ENCODE peak calls at places on chromosome 15, in four cellular contexts. S is cardiac muscle cell, D is astrocyte of the cerebellum, K is fibroblast of mammary gland. Q is an unnamed sample.

GRCh38 chr15:38555686-38556334 is 8.8 kb downstream of the RASGRP1 start:
- DNase-seq in S (peak; percentile 30), D (no peak), K (peak; percentile 70), Q (peak; percentile 35)

GRCh38 chr15:79973445-79974180 is 2.6 kb upstream of the BCL2A1 start:
- DNase-seq in D (no peak), K (no peak), S (no peak), Q (no peak)

GRCh38 chr15:85379403-85380131 is 836 bp upstream of the AKAP13 start:
- DNase-seq in K (no peak), D (no peak), S (no peak), Q (peak; percentile 36)

GRCh38 chr15:70417536-70417935 is 319.8 kb upstream of the TLE3 start:
- DNase-seq in S (no peak), K (no peak), D (no peak), Q (no peak)

GRCh38 chr15:81027200-81027599 is 26.5 kb downstream of the TLNRD1 start:
- DNase-seq in D (no peak), K (no peak), S (no peak), Q (no peak)

GRCh38 chr15:31329640-31330010 is 3.0 kb downstream of the KLF13 start:
- DNase-seq in S (no peak), D (no peak), K (no peak), Q (no peak)

GRCh38 chr15:39125904-39126303 is 455.0 kb upstream of the THBS1 start:
- DNase-seq in D (peak; percentile 27), K (peak; percentile 67), S (peak; percentile 69), Q (peak; percentile 49)

GRCh38 chr15:84748274-84749110 is at the start of gene ZNF592:
- DNase-seq in D (no peak), K (peak; percentile 65), S (peak; percentile 90), Q (peak; percentile 69)

GRCh38 chr15:25710184-25710583 is 152.9 kb downstream of the ATP10A start:
- DNase-seq in S (peak; percentile 24), D (no peak), K (peak; percentile 31), Q (peak; percentile 17)

GRCh38 chr15:77535845-77536244 is 96.9 kb downstream of the LINGO1 start:
- DNase-seq in D (no peak), S (no peak), K (no peak), Q (no peak)

GRCh38 chr15:67144609-67145306 is 79.4 kb downstream of the SMAD3 start:
- DNase-seq in D (peak; percentile 97), S (peak; percentile 96), K (peak; percentile 89), Q (peak; percentile 90)

GRCh38 chr15:45948226-45948625 is 313.4 kb downstream of the SQOR start:
- DNase-seq in D (peak; percentile 33), K (no peak), S (no peak), Q (no peak)

GRCh38 chr15:96115642-96116041 is 214.9 kb upstream of the NR2F2 start:
- DNase-seq in S (peak; percentile 68), K (peak; percentile 34), D (peak; percentile 53), Q (peak; percentile 63)

GRCh38 chr15:27853624-27854455 is 245.3 kb downstream of the OCA2 start:
- DNase-seq in D (no peak), K (no peak), S (no peak), Q (no peak)

GRCh38 chr15:39589815-39590644 is 9.2 kb downstream of the THBS1 start:
- DNase-seq in S (peak; percentile 29), D (no peak), K (peak; percentile 17), Q (peak; percentile 30)

GRCh38 chr15:40909662-40910625 is 15.7 kb downstream of the VPS18 start:
- DNase-seq in S (peak; percentile 72), D (no peak), K (no peak), Q (peak; percentile 27)

GRCh38 chr15:76347507-76348055 is 11.0 kb downstream of the ISL2 start:
- DNase-seq in S (no peak), K (no peak), D (no peak), Q (no peak)

GRCh38 chr15:25690673-25691543 is 172.2 kb downstream of the ATP10A start:
- DNase-seq in S (peak; percentile 54), D (peak; percentile 58), K (peak; percentile 89), Q (peak; percentile 82)

GRCh38 chr15:90101130-90101968 is 919 bp downstream of the IDH2 start:
- DNase-seq in S (peak; percentile 36), D (no peak), K (peak; percentile 11), Q (peak; percentile 19)

GRCh38 chr15:66588537-66588936 is 22.7 kb upstream of the LCTL start:
- DNase-seq in K (no peak), S (no peak), D (no peak), Q (no peak)

GRCh38 chr15:43878466-43878865 is 51.7 kb downstream of the WDR76 start:
- DNase-seq in K (no peak), D (no peak), S (no peak), Q (no peak)

GRCh38 chr15:26628879-26629529 is 143.9 kb downstream of the GABRB3 start:
- DNase-seq in D (peak; percentile 4), K (peak; percentile 45), S (peak; percentile 22), Q (peak; percentile 26)

GRCh38 chr15:62896969-62897486 is 145.5 kb upstream of the TPM1 start:
- DNase-seq in K (peak; percentile 98), S (peak; percentile 98), D (peak; percentile 99), Q (peak; percentile 99)

GRCh38 chr15:55320963-55321362 is 1.9 kb downstream of the PIGB start:
- DNase-seq in S (no peak), K (no peak), D (no peak), Q (no peak)

GRCh38 chr15:71733122-71733521 is 77.2 kb upstream of the NR2E3 start:
- DNase-seq in S (no peak), D (no peak), K (no peak), Q (no peak)

GRCh38 chr15:72991026-72991425 is 61.2 kb upstream of the NEO1 start:
- DNase-seq in S (peak; percentile 40), D (no peak), K (peak; percentile 55), Q (no peak)

GRCh38 chr15:85897818-85898717 is 103.3 kb upstream of the KLHL25 start:
- DNase-seq in D (no peak), K (no peak), S (peak; percentile 8), Q (no peak)

GRCh38 chr15:70098461-70099166 is 897 bp upstream of the TLE3 start:
- DNase-seq in K (no peak), D (no peak), S (peak; percentile 45), Q (no peak)

GRCh38 chr15:51503003-51503402 is 119.6 kb downstream of the DMXL2 start:
- DNase-seq in K (no peak), D (no peak), S (no peak), Q (no peak)

GRCh38 chr15:51494411-51495314 is 127.9 kb downstream of the DMXL2 start:
- DNase-seq in K (peak; percentile 36), S (peak; percentile 58), D (no peak), Q (peak; percentile 41)

GRCh38 chr15:51493892-51494291 is 128.7 kb downstream of the DMXL2 start:
- DNase-seq in K (no peak), S (peak; percentile 38), D (no peak), Q (peak; percentile 24)

GRCh38 chr15:51497806-51498205 is 124.8 kb downstream of the DMXL2 start:
- DNase-seq in S (no peak), K (peak; percentile 3), D (no peak), Q (no peak)

DNA sequence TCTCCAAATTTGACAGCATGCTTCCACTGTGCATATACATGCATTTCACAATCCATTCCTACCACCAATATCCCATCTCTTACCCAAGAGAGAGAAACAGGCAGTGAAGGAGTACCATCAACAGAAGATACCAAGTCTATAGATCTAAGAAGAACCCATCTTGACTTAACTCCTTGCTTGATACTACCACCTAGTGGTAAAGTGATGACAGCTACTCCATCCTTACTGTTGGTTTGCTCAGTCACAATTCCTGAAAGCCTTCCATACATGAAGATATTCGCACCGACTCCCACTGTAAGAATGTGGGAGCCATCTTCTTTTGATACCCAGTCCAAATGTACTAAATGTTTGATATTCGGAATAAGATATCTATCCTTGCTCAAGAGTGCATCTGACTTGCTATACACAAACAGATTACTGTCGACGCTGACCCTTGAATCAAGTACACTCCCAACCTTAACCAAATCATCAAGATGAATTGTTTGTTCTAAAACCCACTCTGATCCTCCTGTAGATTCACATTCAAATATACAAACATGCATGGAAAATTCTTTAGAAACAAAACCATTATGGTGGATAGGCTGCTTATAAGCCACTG is 123.1 kb downstream of the DMXL2 start:
- DNase-seq in D (peak; percentile 35), S (peak; percentile 67), K (peak; percentile 61), Q (peak; percentile 48)
- TF ChIP-seq CTCF in D (peak; percentile 70), S (peak; percentile 69), K (peak; percentile 73), Q (peak; percentile 66)

DNA sequence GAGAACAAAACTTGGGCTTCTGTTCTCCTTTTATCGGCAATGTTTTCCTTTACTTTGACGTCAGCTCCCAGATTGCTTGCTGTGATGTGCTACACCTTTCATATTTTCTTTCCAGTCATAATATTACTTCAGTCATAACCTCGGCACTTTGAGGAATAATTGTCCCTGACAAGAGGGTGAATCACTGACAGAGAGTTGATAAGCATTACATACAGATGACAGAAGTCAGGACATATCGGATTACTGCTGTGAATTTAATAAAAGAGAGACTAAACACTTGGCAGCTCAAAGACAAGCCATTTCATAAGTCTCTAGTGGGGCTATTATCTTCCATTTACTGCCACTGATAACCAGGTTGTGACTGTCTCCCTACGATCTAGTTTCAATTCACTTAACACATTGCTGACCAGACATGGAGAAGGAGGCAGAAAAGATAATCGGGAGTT is 362.1 kb upstream of the ARRDC4 start:
- DNase-seq in K (no peak), S (no peak), D (no peak), Q (no peak)
- H3K4me3 ChIP-seq in K (no peak overlapping the region), S (no peak overlapping the region), D (no peak overlapping the region), Q (no peak overlapping the region)

GRCh38 chr15:58058729-58059128 is 6.8 kb downstream of the ALDH1A2 start:
- DNase-seq in D (no peak), S (no peak), K (no peak), Q (no peak)
- TF ChIP-seq CTCF in D (no peak), S (no peak), K (no peak), Q (no peak)

GRCh38 chr15:99984491-99985243 is 251.4 kb upstream of the LYSMD4 start:
- DNase-seq in K (no peak), D (no peak), S (no peak), Q (no peak)

GRCh38 chr15:99983894-99984293 is 250.7 kb upstream of the LYSMD4 start:
- DNase-seq in D (no peak), K (no peak), S (peak; percentile 38), Q (no peak)

GRCh38 chr15:99982662-99983061 is 249.4 kb upstream of the LYSMD4 start:
- DNase-seq in S (no peak), D (no peak), K (no peak), Q (no peak)

GRCh38 chr15:99981839-99982658 is 248.8 kb upstream of the LYSMD4 start:
- DNase-seq in S (no peak), K (no peak), D (no peak), Q (no peak)

GRCh38 chr15:99983171-99983891 is 250.1 kb upstream of the LYSMD4 start:
- DNase-seq in D (no peak), S (peak; percentile 35), K (no peak), Q (no peak)
- H3K4me3 ChIP-seq in D (no peak overlapping the region), S (no peak overlapping the region), K (no peak overlapping the region), Q (no peak overlapping the region)